ENCODE peak calls at places on chromosomes 16 and 17, in ten cellular contexts. One of them, this sample, is unnamed.

GRCh38 chr16:85448557-85449194 is 164.4 kb upstream of the GSE1 start:
- DNase-seq in sigmoid colon: no peak
- DNase-seq in uterus: peak; percentile 47
- DNase-seq in right lobe of liver: peak; percentile 84
- DNase-seq in body of pancreas: peak; percentile 85
- DNase-seq in HCT116: no peak
- DNase-seq in IMR-90: no peak
- DNase-seq in A549: no peak
- DNase-seq in breast epithelium: no peak
- DNase-seq in adrenal gland: no peak
- DNase-seq in this sample: peak; percentile 81

GRCh38 chr17:6461246-6461645 is 17.0 kb downstream of the PIMREG start:
- DNase-seq in sigmoid colon: no peak
- DNase-seq in uterus: no peak
- DNase-seq in right lobe of liver: no peak
- DNase-seq in body of pancreas: no peak
- DNase-seq in HCT116: no peak
- DNase-seq in IMR-90: no peak
- DNase-seq in A549: no peak
- DNase-seq in breast epithelium: no peak
- DNase-seq in adrenal gland: no peak
- DNase-seq in this sample: peak; percentile 30

GRCh38 chr17:77892031-77892430 is 66.5 kb upstream of the TNRC6C start:
- DNase-seq in sigmoid colon: no peak
- DNase-seq in uterus: no peak
- DNase-seq in right lobe of liver: no peak
- DNase-seq in body of pancreas: no peak
- DNase-seq in HCT116: no peak
- DNase-seq in IMR-90: no peak
- DNase-seq in A549: no peak
- DNase-seq in breast epithelium: no peak
- DNase-seq in adrenal gland: no peak
- DNase-seq in this sample: peak; percentile 22

GRCh38 chr17:30554839-30555751 is 77.9 kb downstream of the GOSR1 start:
- DNase-seq in sigmoid colon: no peak
- DNase-seq in uterus: no peak
- DNase-seq in right lobe of liver: no peak
- DNase-seq in body of pancreas: no peak
- DNase-seq in HCT116: peak; percentile 10
- DNase-seq in IMR-90: peak; percentile 15
- DNase-seq in A549: peak; percentile 55
- DNase-seq in breast epithelium: no peak
- DNase-seq in adrenal gland: no peak
- DNase-seq in this sample: peak; percentile 39

GRCh38 chr17:37392024-37392590 is 14.5 kb downstream of the ACACA start:
- DNase-seq in sigmoid colon: no peak
- DNase-seq in uterus: no peak
- DNase-seq in right lobe of liver: no peak
- DNase-seq in body of pancreas: no peak
- DNase-seq in HCT116: no peak
- DNase-seq in IMR-90: peak; percentile 90
- DNase-seq in A549: peak; percentile 34
- DNase-seq in breast epithelium: no peak
- DNase-seq in adrenal gland: no peak
- DNase-seq in this sample: no peak

GRCh38 chr17:70905796-70906195 is 736.5 kb downstream of the KCNJ2 start:
- DNase-seq in sigmoid colon: no peak
- DNase-seq in uterus: peak; percentile 15
- DNase-seq in right lobe of liver: no peak
- DNase-seq in body of pancreas: peak; percentile 50
- DNase-seq in HCT116: peak; percentile 21
- DNase-seq in IMR-90: peak; percentile 100
- DNase-seq in A549: peak; percentile 20
- DNase-seq in breast epithelium: no peak
- DNase-seq in adrenal gland: peak; percentile 49
- DNase-seq in this sample: no peak

GRCh38 chr17:45246861-45247428 is 14.9 kb downstream of the SPATA32 start:
- DNase-seq in sigmoid colon: no peak
- DNase-seq in uterus: no peak
- DNase-seq in right lobe of liver: no peak
- DNase-seq in body of pancreas: no peak
- DNase-seq in HCT116: no peak
- DNase-seq in IMR-90: peak; percentile 14
- DNase-seq in A549: peak; percentile 56
- DNase-seq in breast epithelium: no peak
- DNase-seq in adrenal gland: no peak
- DNase-seq in this sample: peak; percentile 59

GRCh38 chr16:19644877-19645276 is 73.2 kb downstream of the KNOP1 start:
- DNase-seq in sigmoid colon: peak; percentile 92
- DNase-seq in uterus: peak; percentile 63
- DNase-seq in right lobe of liver: no peak
- DNase-seq in body of pancreas: peak; percentile 25
- DNase-seq in HCT116: no peak
- DNase-seq in IMR-90: peak; percentile 14
- DNase-seq in A549: no peak
- DNase-seq in breast epithelium: no peak
- DNase-seq in adrenal gland: no peak
- DNase-seq in this sample: peak; percentile 66

GRCh38 chr16:70714526-70715112 is 28.8 kb upstream of the MTSS2 start:
- DNase-seq in sigmoid colon: no peak
- DNase-seq in uterus: no peak
- DNase-seq in right lobe of liver: no peak
- DNase-seq in body of pancreas: no peak
- DNase-seq in HCT116: no peak
- DNase-seq in IMR-90: no peak
- DNase-seq in A549: no peak
- DNase-seq in breast epithelium: no peak
- DNase-seq in adrenal gland: no peak
- DNase-seq in this sample: no peak

GRCh38 chr17:44969144-44969780 is 1.2 kb upstream of the C1QL1 start:
- DNase-seq in sigmoid colon: no peak
- DNase-seq in uterus: no peak
- DNase-seq in right lobe of liver: no peak
- DNase-seq in body of pancreas: no peak
- DNase-seq in HCT116: no peak
- DNase-seq in IMR-90: no peak
- DNase-seq in A549: no peak
- DNase-seq in breast epithelium: no peak
- DNase-seq in adrenal gland: no peak
- DNase-seq in this sample: no peak

GRCh38 chr17:42944211-42944610 is 20.0 kb downstream of the AARSD1 start:
- DNase-seq in sigmoid colon: no peak
- DNase-seq in uterus: no peak
- DNase-seq in right lobe of liver: no peak
- DNase-seq in body of pancreas: no peak
- DNase-seq in HCT116: no peak
- DNase-seq in IMR-90: peak; percentile 40
- DNase-seq in A549: no peak
- DNase-seq in breast epithelium: no peak
- DNase-seq in adrenal gland: no peak
- DNase-seq in this sample: no peak

DNA sequence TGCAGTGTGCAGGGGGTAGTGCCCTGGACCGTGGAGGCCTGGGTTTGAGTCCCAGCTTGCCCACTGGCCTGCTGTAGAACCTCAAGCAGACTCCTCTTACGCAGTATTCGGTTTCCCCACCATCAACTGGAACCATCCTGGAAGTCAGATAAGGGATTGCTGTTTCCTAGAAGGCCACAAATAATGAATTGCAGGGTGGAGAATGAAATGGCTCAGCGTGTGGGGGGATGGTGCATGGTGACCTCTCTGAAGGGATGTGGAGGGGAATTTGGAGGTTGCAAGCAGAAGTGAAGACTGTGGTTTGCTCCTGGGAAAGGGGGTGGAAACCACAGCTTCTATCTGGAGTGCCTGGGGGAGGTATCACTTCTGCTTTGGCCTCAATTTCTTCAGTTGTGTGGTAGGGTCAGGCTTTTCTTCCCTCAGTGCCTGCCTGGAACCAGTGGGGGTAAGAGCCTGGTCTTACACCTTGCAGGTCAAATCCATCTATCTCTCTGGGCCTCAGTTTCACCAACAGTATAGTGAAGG is 1.7 kb downstream of the ADGRG5 start:
- DNase-seq in sigmoid colon: no peak
- DNase-seq in uterus: peak; percentile 5
- DNase-seq in right lobe of liver: peak; percentile 37
- DNase-seq in body of pancreas: peak; percentile 49
- DNase-seq in HCT116: no peak
- DNase-seq in IMR-90: no peak
- DNase-seq in A549: no peak
- DNase-seq in breast epithelium: peak; percentile 16
- DNase-seq in adrenal gland: peak; percentile 26
- DNase-seq in this sample: peak; percentile 79
- TF ChIP-seq POLR2A in sigmoid colon: no peak
- TF ChIP-seq POLR2A in uterus: no peak
- TF ChIP-seq POLR2A in right lobe of liver: no peak
- TF ChIP-seq POLR2A in body of pancreas: no peak
- TF ChIP-seq POLR2A in HCT116: no peak
- TF ChIP-seq POLR2A in IMR-90: no peak
- TF ChIP-seq POLR2A in A549: no peak
- TF ChIP-seq POLR2A in breast epithelium: no peak
- TF ChIP-seq POLR2A in adrenal gland: no peak
- TF ChIP-seq POLR2A in this sample: no peak

GRCh38 chr16:67594256-67594915 is 32.1 kb downstream of the CTCF start:
- DNase-seq in sigmoid colon: no peak
- DNase-seq in uterus: no peak
- DNase-seq in right lobe of liver: no peak
- DNase-seq in body of pancreas: no peak
- DNase-seq in HCT116: no peak
- DNase-seq in IMR-90: no peak
- DNase-seq in A549: no peak
- DNase-seq in breast epithelium: no peak
- DNase-seq in adrenal gland: no peak
- DNase-seq in this sample: no peak
- H3K27ac ChIP-seq in sigmoid colon: peak overlapping the region; percentile 57
- H3K27ac ChIP-seq in uterus: no peak overlapping the region
- H3K27ac ChIP-seq in right lobe of liver: no peak overlapping the region
- H3K27ac ChIP-seq in body of pancreas: peak overlapping the region; percentile 54
- H3K27ac ChIP-seq in HCT116: no peak overlapping the region
- H3K27ac ChIP-seq in IMR-90: no peak overlapping the region
- H3K27ac ChIP-seq in A549: no peak overlapping the region
- H3K27ac ChIP-seq in breast epithelium: peak overlapping the region; percentile 8
- H3K27ac ChIP-seq in adrenal gland: no peak overlapping the region
- H3K27ac ChIP-seq in this sample: no peak overlapping the region

GRCh38 chr17:39027440-39028035 is 60.3 kb upstream of the FBXO47 start:
- DNase-seq in sigmoid colon: no peak
- DNase-seq in uterus: no peak
- DNase-seq in right lobe of liver: peak; percentile 61
- DNase-seq in body of pancreas: no peak
- DNase-seq in HCT116: no peak
- DNase-seq in IMR-90: no peak
- DNase-seq in A549: no peak
- DNase-seq in breast epithelium: no peak
- DNase-seq in adrenal gland: no peak
- DNase-seq in this sample: peak; percentile 51
- H3K4me3 ChIP-seq in sigmoid colon: peak overlapping the region; percentile 43
- H3K4me3 ChIP-seq in uterus: peak overlapping the region; percentile 30
- H3K4me3 ChIP-seq in right lobe of liver: peak overlapping the region; percentile 54
- H3K4me3 ChIP-seq in body of pancreas: peak overlapping the region; percentile 3
- H3K4me3 ChIP-seq in HCT116: peak overlapping the region; percentile 50
- H3K4me3 ChIP-seq in IMR-90: no peak overlapping the region
- H3K4me3 ChIP-seq in A549: peak overlapping the region; percentile 42
- H3K4me3 ChIP-seq in breast epithelium: peak overlapping the region; percentile 45
- H3K4me3 ChIP-seq in adrenal gland: no peak overlapping the region
- H3K4me3 ChIP-seq in this sample: no peak overlapping the region

DNA sequence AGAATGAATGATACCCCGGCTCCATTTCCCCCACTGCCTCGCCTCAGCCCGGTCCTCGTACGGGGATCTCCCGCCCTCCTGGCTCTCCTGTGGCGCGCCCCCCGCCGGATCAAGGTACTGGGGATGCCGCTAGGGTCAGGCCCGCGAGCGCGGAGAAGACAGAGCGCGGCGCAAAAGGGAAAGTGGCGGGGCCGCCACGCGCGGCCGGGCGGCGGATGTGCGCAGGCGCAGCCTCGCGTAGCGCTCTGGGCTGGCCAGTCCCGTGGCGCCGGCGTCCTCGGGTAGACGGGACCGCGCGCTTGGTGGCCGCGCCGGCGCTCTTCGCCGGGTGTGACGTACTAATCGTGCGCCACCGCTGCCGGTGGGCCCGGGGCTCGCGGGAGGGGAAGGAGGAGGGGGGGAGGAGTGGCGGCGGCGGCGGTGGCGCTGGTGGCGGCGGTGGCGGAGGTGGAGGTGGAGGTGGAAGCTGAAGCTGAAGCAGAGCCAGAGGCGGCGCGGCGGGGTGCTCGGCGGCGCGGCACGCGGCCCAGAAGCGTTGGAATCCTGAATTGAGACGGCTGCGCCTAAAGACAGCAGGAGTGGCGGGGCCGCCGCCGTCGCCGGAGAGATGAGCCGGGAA is at the start of gene SENP3:
- DNase-seq in sigmoid colon: peak; percentile 96
- DNase-seq in uterus: peak; percentile 87
- DNase-seq in right lobe of liver: peak; percentile 91
- DNase-seq in body of pancreas: peak; percentile 93
- DNase-seq in HCT116: peak; percentile 73
- DNase-seq in IMR-90: peak; percentile 88
- DNase-seq in A549: peak; percentile 94
- DNase-seq in breast epithelium: peak; percentile 83
- DNase-seq in adrenal gland: peak; percentile 87
- DNase-seq in this sample: peak; percentile 89
- TF ChIP-seq POLR2A in sigmoid colon: peak; percentile 38
- TF ChIP-seq POLR2A in uterus: peak; percentile 67
- TF ChIP-seq POLR2A in right lobe of liver: peak; percentile 51
- TF ChIP-seq POLR2A in body of pancreas: peak; percentile 62
- TF ChIP-seq POLR2A in HCT116: no peak
- TF ChIP-seq POLR2A in IMR-90: no peak
- TF ChIP-seq POLR2A in A549: peak; percentile 79
- TF ChIP-seq POLR2A in breast epithelium: no peak
- TF ChIP-seq POLR2A in adrenal gland: peak; percentile 70
- TF ChIP-seq POLR2A in this sample: peak; percentile 39

GRCh38 chr16:56657555-56658430 is at the start of gene MT1F:
- DNase-seq in sigmoid colon: peak; percentile 85
- DNase-seq in uterus: peak; percentile 55
- DNase-seq in right lobe of liver: peak; percentile 99
- DNase-seq in body of pancreas: peak; percentile 98
- DNase-seq in HCT116: peak; percentile 83
- DNase-seq in IMR-90: peak; percentile 28
- DNase-seq in A549: peak; percentile 78
- DNase-seq in breast epithelium: peak; percentile 95
- DNase-seq in adrenal gland: peak; percentile 96
- DNase-seq in this sample: peak; percentile 99
- H3K27ac ChIP-seq in sigmoid colon: peak within 1 kb of the TSS; percentile 49
- H3K27ac ChIP-seq in uterus: no peak within 1 kb of the TSS
- H3K27ac ChIP-seq in right lobe of liver: peak within 1 kb of the TSS; percentile 67
- H3K27ac ChIP-seq in body of pancreas: peak within 1 kb of the TSS; percentile 96
- H3K27ac ChIP-seq in HCT116: no peak within 1 kb of the TSS
- H3K27ac ChIP-seq in IMR-90: no peak within 1 kb of the TSS
- H3K27ac ChIP-seq in A549: peak within 1 kb of the TSS; percentile 83
- H3K27ac ChIP-seq in breast epithelium: peak within 1 kb of the TSS; percentile 94
- H3K27ac ChIP-seq in adrenal gland: peak within 1 kb of the TSS; percentile 50
- H3K27ac ChIP-seq in this sample: peak within 1 kb of the TSS; percentile 74

DNA sequence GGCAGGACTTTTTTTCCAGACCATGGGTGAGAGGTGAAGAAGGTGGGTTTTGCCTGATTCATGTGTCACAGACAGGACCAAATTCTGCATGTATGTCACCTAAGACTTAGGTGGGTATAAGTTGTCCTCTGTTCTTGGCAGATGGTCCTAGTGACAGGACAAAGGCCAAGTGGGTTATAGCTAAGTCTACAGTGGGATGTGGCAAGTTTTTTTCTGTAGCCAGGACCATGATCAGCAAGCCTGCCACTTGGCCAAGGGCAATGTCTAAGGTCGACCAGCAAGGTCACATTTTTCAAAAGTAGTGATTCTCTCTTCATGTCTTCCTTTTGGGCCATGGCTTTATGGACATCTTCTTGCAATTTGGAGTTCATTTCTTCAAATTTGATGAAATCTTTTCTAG is 20.2 kb downstream of the ZNF267 start:
- DNase-seq in sigmoid colon: no peak
- DNase-seq in uterus: no peak
- DNase-seq in right lobe of liver: no peak
- DNase-seq in body of pancreas: no peak
- DNase-seq in HCT116: no peak
- DNase-seq in IMR-90: no peak
- DNase-seq in A549: no peak
- DNase-seq in breast epithelium: no peak
- DNase-seq in adrenal gland: no peak
- DNase-seq in this sample: no peak
- H3K4me3 ChIP-seq in sigmoid colon: no peak overlapping the region
- H3K4me3 ChIP-seq in uterus: no peak overlapping the region
- H3K4me3 ChIP-seq in right lobe of liver: no peak overlapping the region
- H3K4me3 ChIP-seq in body of pancreas: no peak overlapping the region
- H3K4me3 ChIP-seq in HCT116: no peak overlapping the region
- H3K4me3 ChIP-seq in IMR-90: no peak overlapping the region
- H3K4me3 ChIP-seq in A549: no peak overlapping the region
- H3K4me3 ChIP-seq in breast epithelium: no peak overlapping the region
- H3K4me3 ChIP-seq in adrenal gland: no peak overlapping the region
- H3K4me3 ChIP-seq in this sample: no peak overlapping the region

This sample was measured in Peyer's patch.